ENCODE peak calls at places on chromosomes 6 and 20, in six cellular contexts. B is neural progenitor cell, N is transverse colon, M is stomach, W is right atrium auricular region, L is brain microvascular endothelial cell. A is an unnamed sample. For H3K36me3, the result is how much of the 10 kb centered on the place peaks cover.

GRCh38 chr6:47633141-47633540 is 65.2 kb upstream of the ADGRF4 start:
- DNase-seq in B (peak), N (no peak), M (no peak), W (no peak), L (no peak), A (no peak)

GRCh38 chr6:138403324-138403800 is 661 bp upstream of the HEBP2 start:
- DNase-seq in B (peak), N (peak), M (peak), W (no peak), L (no peak), A (peak)

GRCh38 chr6:6218246-6219085 is 102.0 kb downstream of the F13A1 start:
- DNase-seq in B (no peak), N (no peak), M (no peak), W (no peak), L (peak), A (no peak)

GRCh38 chr6:16109659-16110300 is 19.1 kb upstream of the MYLIP start:
- DNase-seq in B (no peak), N (no peak), M (peak), W (no peak), L (no peak), A (no peak)

GRCh38 chr6:33313105-33313708 is 671 bp downstream of the TAPBP start:
- DNase-seq in B (peak), N (peak), M (peak), W (peak), L (peak), A (no peak)

GRCh38 chr20:10715035-10715434 is 41.2 kb upstream of the JAG1 start:
- DNase-seq in B (no peak), N (no peak), M (no peak), W (no peak), L (peak), A (no peak)

GRCh38 chr6:132198040-132198439 is 203.2 kb downstream of the MOXD1 start:
- DNase-seq in B (no peak), N (no peak), M (no peak), W (no peak), L (peak), A (no peak)

GRCh38 chr20:4441871-4442270 is 279.8 kb upstream of the PRND start:
- DNase-seq in B (no peak), N (no peak), M (no peak), W (no peak), L (no peak), A (no peak)

GRCh38 chr6:168188974-168189678 is 110.1 kb upstream of the FRMD1 start:
- DNase-seq in B (no peak), N (no peak), M (peak), W (no peak), L (no peak), A (no peak)

GRCh38 chr20:34954905-34955231 is 738 bp downstream of the GSS start:
- DNase-seq in B (no peak), N (peak), M (peak), W (peak), L (peak), A (no peak)

GRCh38 chr6:125197795-125198269 is 44.3 kb downstream of the TPD52L1 start:
- DNase-seq in B (no peak), N (peak), M (peak), W (peak), L (peak), A (no peak)

GRCh38 chr6:7693827-7694226 is 32.1 kb upstream of the BMP6 start:
- DNase-seq in B (no peak), N (no peak), M (no peak), W (no peak), L (no peak), A (no peak)

DNA sequence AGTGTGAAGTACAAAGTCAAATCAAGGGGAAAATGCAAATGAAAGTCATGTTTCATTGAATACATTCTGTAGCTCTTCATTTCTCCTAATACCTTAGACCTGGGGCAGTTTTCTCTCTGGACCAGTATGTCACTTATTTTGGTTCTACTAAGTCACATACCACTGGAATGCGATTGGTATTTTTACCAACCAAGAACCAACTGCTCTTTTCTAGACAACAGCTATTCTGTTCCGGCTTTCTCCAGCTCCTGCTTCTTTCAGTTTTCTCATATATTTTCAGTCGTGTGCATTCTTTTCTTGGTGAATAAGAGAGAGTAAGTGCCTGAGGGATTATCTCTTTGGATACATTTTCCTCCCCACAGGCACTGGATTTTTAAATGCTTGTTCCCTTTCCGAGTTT is 39.2 kb upstream of the SPACA1 start:
- DNase-seq in B (no peak), N (no peak), M (no peak), W (no peak), L (peak), A (no peak)
- H3K4me3 ChIP-seq in B (no peak), N (no peak), M (no peak), W (no peak), L (no peak), A (no peak)

GRCh38 chr6:36599791-36600209 is 5.6 kb downstream of the SRSF3 start:
- DNase-seq in B (peak), N (no peak), M (peak), W (peak), L (peak), A (no peak)

GRCh38 chr6:36598326-36598725 is 4.2 kb downstream of the SRSF3 start:
- DNase-seq in B (no peak), N (peak), M (no peak), W (peak), L (no peak), A (no peak)

GRCh38 chr6:36597775-36598174 is 3.6 kb downstream of the SRSF3 start:
- DNase-seq in B (no peak), N (peak), M (no peak), W (no peak), L (no peak), A (no peak)

GRCh38 chr6:36600564-36601146 is 6.5 kb downstream of the SRSF3 start:
- DNase-seq in B (no peak), N (no peak), M (no peak), W (no peak), L (no peak), A (no peak)

GRCh38 chr6:36598739-36599318 is 4.7 kb downstream of the SRSF3 start:
- DNase-seq in B (no peak), N (peak), M (no peak), W (no peak), L (no peak), A (no peak)
- H3K36me3 ChIP-seq in B (half or more), N (half or more), M (half or more), W (half or more), L (half or more), A (under half)

DNA sequence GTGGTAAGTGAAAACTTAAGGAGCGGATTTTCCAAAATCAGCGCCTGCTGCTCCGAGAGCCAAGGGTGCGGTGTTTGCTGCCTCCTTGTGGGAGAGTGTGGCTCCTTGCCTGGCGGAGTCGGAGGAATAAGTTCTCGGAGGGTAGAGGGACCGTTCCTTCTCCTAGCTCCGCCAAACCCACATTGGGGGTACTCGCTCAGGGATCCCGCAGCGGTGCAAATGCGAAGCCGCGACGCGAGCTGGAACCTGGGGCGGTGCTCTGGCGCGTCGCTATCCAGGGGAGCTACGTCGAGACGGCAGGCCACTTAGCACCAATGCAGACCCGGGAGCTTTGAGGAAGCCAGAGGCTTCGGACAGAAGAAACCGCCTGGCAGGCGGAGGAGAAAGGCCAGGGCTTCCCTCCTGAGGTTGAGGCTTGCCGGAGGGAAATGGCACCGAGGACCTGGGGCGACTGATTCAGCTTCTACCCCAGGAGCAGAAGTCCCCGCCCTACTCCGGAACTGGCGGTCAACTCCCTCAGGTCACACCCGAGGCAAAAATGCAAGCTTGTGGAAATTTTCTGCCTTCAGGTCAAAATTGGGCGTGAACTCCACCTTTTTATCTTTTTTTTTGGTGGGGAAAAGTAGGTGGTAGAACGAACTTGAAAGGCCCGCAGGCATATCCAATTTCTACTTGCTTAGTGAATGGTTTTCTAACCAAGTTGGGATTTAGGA is 5.7 kb upstream of the DDX43 start:
- DNase-seq in B (peak), N (peak), M (peak), W (peak), L (peak), A (peak)
- TF ChIP-seq CTCF in B (peak), N (peak), M (no peak), W (peak), L (peak), A (peak)

GRCh38 chr20:1896859-1897258 is 1.7 kb downstream of the SIRPA start:
- DNase-seq in B (no peak), N (no peak), M (no peak), W (no peak), L (no peak), A (no peak)

GRCh38 chr20:1894951-1895673 is at the start of gene SIRPA:
- DNase-seq in B (peak), N (peak), M (peak), W (no peak), L (peak), A (no peak)

GRCh38 chr20:1895674-1896496 is 678 bp downstream of the SIRPA start:
- DNase-seq in B (peak), N (no peak), M (no peak), W (peak), L (no peak), A (no peak)

GRCh38 chr20:1893721-1894470 is 1.3 kb upstream of the SIRPA start:
- DNase-seq in B (no peak), N (no peak), M (no peak), W (peak), L (peak), A (no peak)

DNA sequence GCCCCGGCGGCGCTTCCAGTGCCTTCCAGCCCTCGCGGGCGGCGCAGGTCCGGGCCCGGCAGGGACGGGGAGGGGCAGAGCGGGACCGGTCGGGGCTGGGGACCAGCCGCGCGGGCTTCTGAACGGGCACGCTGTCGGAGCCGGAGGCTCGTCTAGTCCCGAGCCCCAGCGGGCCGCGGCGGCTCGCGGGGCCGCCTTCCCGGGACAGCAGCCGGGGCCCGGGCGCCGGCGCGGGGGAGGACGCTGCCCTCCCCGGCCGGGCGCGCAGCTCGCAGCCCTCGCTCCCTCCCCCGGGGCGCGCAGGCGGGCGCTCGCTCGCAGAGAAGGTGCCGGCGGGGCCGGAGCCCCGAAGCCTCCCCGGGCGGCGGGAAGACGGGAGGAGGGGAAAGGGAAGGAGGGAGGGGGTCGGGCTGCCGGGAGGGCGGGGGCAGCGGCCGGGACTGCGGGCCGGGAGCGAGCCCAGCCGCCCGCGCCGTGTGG is 696 bp upstream of the SIRPA start:
- DNase-seq in B (peak), N (peak), M (peak), W (no peak), L (no peak), A (peak)
- H3K4me3 ChIP-seq in B (peak), N (peak), M (peak), W (peak), L (peak), A (peak)

DNA sequence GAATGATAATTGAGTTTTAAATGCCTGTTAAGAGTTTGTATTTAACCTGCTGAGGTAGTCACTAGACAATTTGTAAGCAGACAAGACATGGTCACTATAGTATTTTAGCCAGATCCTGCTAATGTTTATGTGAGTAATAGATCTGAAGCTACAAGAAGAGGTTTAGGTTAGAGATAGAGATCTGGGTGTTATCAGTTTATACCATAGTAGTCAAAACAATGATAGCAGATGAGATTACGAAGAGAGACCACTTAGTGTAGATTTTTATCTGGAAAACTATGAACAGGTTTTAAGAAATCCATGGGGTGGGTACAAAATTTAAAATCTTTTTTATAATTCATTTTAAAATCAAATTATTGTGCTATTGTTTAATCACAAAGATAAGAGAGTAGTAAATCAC is 47.5 kb downstream of the PHIP start:
- DNase-seq in B (no peak), N (no peak), M (no peak), W (no peak), L (no peak), A (no peak)
- H3K36me3 ChIP-seq in B (under half), N (under half), M (under half), W (under half), L (under half), A (under half)

GRCh38 chr6:158499601-158500000 is 60.3 kb upstream of the TMEM181 start:
- DNase-seq in B (no peak), N (no peak), M (no peak), W (no peak), L (no peak), A (no peak)

GRCh38 chr6:158497620-158498019 is 62.3 kb upstream of the TMEM181 start:
- DNase-seq in B (peak), N (no peak), M (no peak), W (no peak), L (no peak), A (no peak)

GRCh38 chr6:158500016-158500735 is 59.7 kb upstream of the TMEM181 start:
- DNase-seq in B (no peak), N (no peak), M (no peak), W (no peak), L (no peak), A (no peak)

GRCh38 chr6:158498362-158498761 is 61.5 kb upstream of the TMEM181 start:
- DNase-seq in B (no peak), N (no peak), M (no peak), W (no peak), L (no peak), A (no peak)

GRCh38 chr6:158496700-158497099 is 63.2 kb upstream of the TMEM181 start:
- DNase-seq in B (peak), N (no peak), M (no peak), W (no peak), L (no peak), A (no peak)
- TF ChIP-seq CTCF in B (peak), N (no peak), M (no peak), W (no peak), L (no peak), A (peak)

GRCh38 chr6:150033197-150033771 is 8.0 kb upstream of the RAET1L start:
- DNase-seq in B (no peak), N (no peak), M (no peak), W (no peak), L (no peak), A (no peak)

GRCh38 chr6:150037526-150038201 is 12.3 kb upstream of the RAET1L start:
- DNase-seq in B (peak), N (no peak), M (no peak), W (no peak), L (no peak), A (no peak)

GRCh38 chr6:150043096-150043495 is 17.8 kb upstream of the RAET1L start:
- DNase-seq in B (no peak), N (no peak), M (no peak), W (no peak), L (no peak), A (no peak)

GRCh38 chr6:150036081-150036480 is 10.7 kb upstream of the RAET1L start:
- DNase-seq in B (no peak), N (no peak), M (no peak), W (no peak), L (no peak), A (no peak)

DNA sequence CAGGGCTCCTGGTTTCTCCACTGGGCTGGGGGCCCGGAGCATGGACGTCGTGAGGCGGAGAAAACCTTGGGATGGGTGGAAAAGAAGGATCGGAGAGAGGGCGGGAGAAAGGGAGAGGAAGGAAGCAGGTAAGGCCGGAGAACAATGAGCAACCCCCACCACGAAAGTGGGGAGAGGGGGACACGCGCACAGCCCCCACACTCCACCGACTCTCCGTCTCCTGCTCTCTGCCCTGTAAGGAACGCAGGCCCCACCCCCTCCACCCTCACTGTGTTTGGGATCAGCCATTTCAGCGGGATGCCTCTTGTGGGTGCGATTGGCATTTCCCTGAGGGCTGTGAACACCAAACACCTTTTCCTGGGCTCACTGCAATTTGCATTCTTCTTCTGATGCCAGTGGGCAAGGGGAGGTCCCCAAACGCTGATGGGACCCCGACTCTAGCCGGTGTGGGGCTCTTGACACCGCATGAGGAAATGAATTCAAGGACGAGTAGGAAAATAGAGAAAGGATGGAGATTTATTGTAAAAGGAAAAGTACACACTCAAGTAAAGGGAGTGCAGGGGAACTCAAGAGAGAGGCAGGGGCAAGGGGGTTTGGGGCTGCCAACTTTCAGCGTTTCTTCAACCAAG is 13.0 kb upstream of the RAET1L start:
- DNase-seq in B (peak), N (no peak), M (no peak), W (no peak), L (no peak), A (no peak)
- H3K4me3 ChIP-seq in B (peak), N (no peak), M (peak), W (peak), L (no peak), A (no peak)

DNA sequence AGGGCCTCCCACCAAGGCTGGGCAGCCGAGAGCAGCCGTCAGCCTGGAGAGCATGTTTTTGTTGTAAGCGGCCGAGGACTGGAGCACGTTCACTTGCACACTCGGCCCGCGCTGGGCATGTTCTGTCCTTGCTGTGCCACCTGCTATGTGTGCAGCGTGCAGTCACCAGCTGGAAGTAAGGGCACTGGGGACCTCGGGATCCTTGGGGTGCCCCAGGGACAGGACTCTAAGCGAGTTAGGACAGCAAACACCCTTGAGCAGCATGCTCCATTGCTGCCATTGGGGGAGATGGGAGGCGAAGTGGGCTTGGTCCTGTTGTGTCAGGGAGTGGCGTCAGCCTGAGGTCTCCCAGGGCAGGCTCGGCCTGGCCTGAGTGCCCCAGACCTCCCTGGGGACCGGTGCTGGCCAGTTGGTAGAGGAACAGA is 18.6 kb downstream of the DYNLT1 start:
- DNase-seq in B (no peak), N (no peak), M (peak), W (no peak), L (no peak), A (no peak)
- H3K36me3 ChIP-seq in B (under half), N (under half), M (half or more), W (under half), L (under half), A (under half)

A was measured in GM06990.